ENCODE peak calls at places on chromosomes 7 and 10, in nine cellular contexts. K is left ventricle myocardium inferior, A is caudate nucleus, I is HepG2, Y is A549, Z is tibial artery, J is RWPE1, T is transverse colon, W is neural progenitor cell. H is an unnamed sample.

GRCh38 chr10:21754410-21755011 is 220.5 kb downstream of the MLLT10 start:
- DNase-seq in K (no peak), A (no peak), I (peak), Y (no peak), Z (no peak), J (no peak), T (no peak), W (no peak), H (no peak)

GRCh38 chr7:14207154-14207553 is 217.7 kb upstream of the ETV1 start:
- DNase-seq in K (no peak), A (no peak), I (no peak), Y (no peak), Z (no peak), J (no peak), T (no peak), W (no peak), H (no peak)

GRCh38 chr7:127383123-127383835 is 9.2 kb downstream of the ZNF800 start:
- DNase-seq in K (no peak), A (no peak), I (no peak), Y (peak), Z (no peak), J (peak), T (no peak), W (no peak), H (no peak)

GRCh38 chr10:59434463-59435326 is 72.3 kb upstream of the FAM13C start:
- DNase-seq in K (no peak), A (no peak), I (no peak), Y (no peak), Z (no peak), J (peak), T (no peak), W (no peak), H (no peak)

GRCh38 chr10:49622426-49623425 is 8.9 kb downstream of the CHAT start:
- DNase-seq in K (no peak), A (no peak), I (no peak), Y (no peak), Z (no peak), J (no peak), T (no peak), W (no peak), H (peak)

GRCh38 chr10:27745719-27746363 is at the start of gene MKX:
- DNase-seq in K (peak), A (no peak), I (no peak), Y (peak), Z (peak), J (no peak), T (peak), W (peak), H (peak)

GRCh38 chr10:50882540-50882983 is 2.9 kb downstream of the A1CF start:
- DNase-seq in K (no peak), A (no peak), I (peak), Y (no peak), Z (no peak), J (no peak), T (no peak), W (no peak), H (no peak)

GRCh38 chr7:13874783-13875182 is 114.7 kb downstream of the ETV1 start:
- DNase-seq in K (no peak), A (no peak), I (no peak), Y (no peak), Z (no peak), J (no peak), T (no peak), W (no peak), H (no peak)

GRCh38 chr7:30735631-30736030 is 16.3 kb upstream of the INMT start:
- DNase-seq in K (no peak), A (no peak), I (no peak), Y (no peak), Z (no peak), J (no peak), T (no peak), W (no peak), H (no peak)

GRCh38 chr10:119748871-119749270 is 23.0 kb downstream of the INPP5F start:
- DNase-seq in K (no peak), A (no peak), I (no peak), Y (no peak), Z (no peak), J (no peak), T (no peak), W (no peak), H (no peak)

GRCh38 chr7:141483044-141483443 is 68.2 kb upstream of the AGK start:
- DNase-seq in K (no peak), A (no peak), I (peak), Y (peak), Z (no peak), J (no peak), T (no peak), W (no peak), H (no peak)

GRCh38 chr10:26508016-26508415 is 69.9 kb downstream of the APBB1IP start:
- DNase-seq in K (no peak), A (no peak), I (no peak), Y (no peak), Z (no peak), J (no peak), T (no peak), W (no peak), H (no peak)

GRCh38 chr10:96512524-96512991 is 1.2 kb downstream of the TLL2 start:
- DNase-seq in K (peak), A (no peak), I (no peak), Y (no peak), Z (no peak), J (no peak), T (peak), W (peak), H (no peak)

GRCh38 chr10:96505150-96506136 is 8.3 kb downstream of the TLL2 start:
- DNase-seq in K (no peak), A (no peak), I (no peak), Y (no peak), Z (no peak), J (peak), T (no peak), W (no peak), H (no peak)

GRCh38 chr10:96511044-96511945 is 2.4 kb downstream of the TLL2 start:
- DNase-seq in K (no peak), A (no peak), I (peak), Y (peak), Z (no peak), J (peak), T (peak), W (peak), H (no peak)

GRCh38 chr10:96507044-96507443 is 6.7 kb downstream of the TLL2 start:
- DNase-seq in K (no peak), A (no peak), I (no peak), Y (no peak), Z (no peak), J (no peak), T (no peak), W (no peak), H (no peak)

GRCh38 chr10:96509017-96509641 is 4.6 kb downstream of the TLL2 start:
- DNase-seq in K (no peak), A (no peak), I (no peak), Y (no peak), Z (no peak), J (no peak), T (no peak), W (peak), H (no peak)
- H3K27ac ChIP-seq in K (no peak), A (no peak), I (no peak), Y (no peak), Z (no peak), J (no peak), T (no peak), W (no peak), H (no peak)

DNA sequence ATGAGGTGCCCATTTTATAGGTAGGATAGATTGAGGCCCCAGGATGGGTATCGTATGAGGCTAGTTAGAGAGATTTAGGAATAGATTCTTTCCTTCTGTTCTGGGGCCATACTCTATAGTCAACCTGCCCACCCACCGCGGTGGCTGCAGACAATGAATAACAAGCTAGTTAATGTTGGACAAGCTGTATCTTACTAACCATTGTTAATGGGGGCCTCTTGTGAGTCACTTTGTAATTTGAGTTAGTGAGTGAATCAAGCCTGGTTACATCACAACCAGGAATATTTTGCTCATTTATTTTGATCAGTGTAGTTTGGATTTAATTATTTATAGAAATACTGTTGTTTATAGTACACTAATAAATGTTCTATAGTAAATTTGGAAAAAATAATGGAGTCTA is 7.3 kb downstream of the SORCS3 start:
- DNase-seq in K (no peak), A (no peak), I (no peak), Y (no peak), Z (no peak), J (no peak), T (no peak), W (no peak), H (no peak)
- H3K27ac ChIP-seq in K (no peak), A (no peak), I (no peak), Y (no peak), Z (no peak), J (no peak), T (no peak), W (no peak), H (no peak)

GRCh38 chr10:124829447-124830115 is 28.0 kb downstream of the ABRAXAS2 start:
- DNase-seq in K (no peak), A (peak), I (no peak), Y (no peak), Z (no peak), J (no peak), T (no peak), W (peak), H (no peak)
- H3K27ac ChIP-seq in K (no peak), A (no peak), I (no peak), Y (no peak), Z (no peak), J (no peak), T (no peak), W (peak), H (no peak)

DNA sequence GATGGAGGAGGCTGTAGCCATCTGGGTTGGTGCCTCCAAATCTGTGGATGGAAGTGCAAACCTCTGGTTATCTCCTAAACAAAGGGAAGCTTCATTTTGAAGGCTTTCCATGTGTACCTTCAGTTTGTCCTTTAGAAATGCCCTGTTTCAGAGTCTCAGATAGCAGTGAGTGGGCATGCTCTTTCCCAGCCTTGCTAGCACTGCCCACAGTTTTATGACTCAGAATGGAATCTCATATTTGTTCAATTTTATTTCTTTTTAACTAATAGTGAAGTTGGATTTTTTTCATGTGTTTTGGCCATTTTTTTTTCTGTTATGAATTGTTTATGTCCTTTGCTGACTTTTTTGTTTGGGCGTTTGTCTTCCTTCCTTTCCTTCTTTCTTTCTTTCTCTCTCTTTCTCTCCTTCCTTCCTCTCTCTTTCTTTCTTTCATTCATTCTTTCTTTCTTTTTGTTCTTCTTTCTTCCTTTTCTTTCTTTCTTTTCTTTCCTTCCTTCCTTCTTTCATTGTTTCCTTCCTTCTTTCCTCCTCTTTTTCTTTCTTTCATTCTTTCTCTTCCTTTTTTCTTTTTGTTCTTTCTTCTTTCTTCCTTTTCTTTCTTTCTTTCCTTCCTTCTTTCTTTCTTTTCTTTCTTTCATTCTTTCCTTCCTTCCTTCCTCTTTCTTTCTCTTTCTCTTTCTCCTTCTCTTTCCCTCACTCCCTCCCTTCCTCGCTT is 25.6 kb downstream of the PRF1 start:
- DNase-seq in K (no peak), A (no peak), I (no peak), Y (peak), Z (no peak), J (no peak), T (no peak), W (no peak), H (no peak)
- H3K27ac ChIP-seq in K (no peak), A (no peak), I (no peak), Y (no peak), Z (no peak), J (no peak), T (peak), W (no peak), H (no peak)

DNA sequence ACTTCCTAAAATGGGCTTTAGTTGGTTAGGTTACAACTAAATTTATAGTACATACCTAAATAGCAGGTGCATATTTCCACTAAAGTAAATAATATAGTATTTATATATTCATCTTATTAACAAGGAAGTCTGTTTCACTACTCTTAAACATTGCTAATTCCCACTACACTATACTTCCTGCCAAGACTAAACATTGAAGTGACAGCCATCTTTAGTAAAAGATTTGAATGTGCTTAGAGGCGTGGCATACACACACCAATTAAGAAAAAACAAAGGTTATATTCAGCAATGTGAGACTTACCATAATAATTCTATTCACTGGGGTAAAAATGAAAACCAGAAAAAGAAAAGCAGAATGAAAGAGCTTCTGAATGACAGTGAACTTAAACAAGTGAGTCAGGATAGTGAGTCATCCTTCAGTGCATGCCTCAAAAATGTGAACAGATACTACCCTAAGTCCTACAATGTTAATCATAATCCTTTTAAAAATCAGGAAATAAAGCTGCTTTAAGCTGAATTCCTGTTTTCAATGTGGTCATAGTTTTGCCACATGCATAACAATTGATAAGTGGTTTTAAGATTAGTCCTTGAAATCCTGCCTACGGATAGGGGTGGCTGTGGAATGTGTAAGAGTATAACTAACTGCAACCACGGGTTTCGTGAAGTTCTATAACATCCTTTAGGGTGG is 59.4 kb downstream of the USP6NL start:
- DNase-seq in K (no peak), A (no peak), I (peak), Y (peak), Z (no peak), J (peak), T (no peak), W (no peak), H (no peak)
- H3K27ac ChIP-seq in K (no peak), A (no peak), I (no peak), Y (peak), Z (no peak), J (no peak), T (no peak), W (no peak), H (no peak)

GRCh38 chr10:32332299-32332750 is 14.6 kb downstream of the EPC1 start:
- DNase-seq in K (no peak), A (no peak), I (no peak), Y (peak), Z (no peak), J (no peak), T (peak), W (no peak), H (no peak)
- H3K27ac ChIP-seq in K (peak), A (no peak), I (no peak), Y (no peak), Z (no peak), J (no peak), T (peak), W (no peak), H (peak)

DNA sequence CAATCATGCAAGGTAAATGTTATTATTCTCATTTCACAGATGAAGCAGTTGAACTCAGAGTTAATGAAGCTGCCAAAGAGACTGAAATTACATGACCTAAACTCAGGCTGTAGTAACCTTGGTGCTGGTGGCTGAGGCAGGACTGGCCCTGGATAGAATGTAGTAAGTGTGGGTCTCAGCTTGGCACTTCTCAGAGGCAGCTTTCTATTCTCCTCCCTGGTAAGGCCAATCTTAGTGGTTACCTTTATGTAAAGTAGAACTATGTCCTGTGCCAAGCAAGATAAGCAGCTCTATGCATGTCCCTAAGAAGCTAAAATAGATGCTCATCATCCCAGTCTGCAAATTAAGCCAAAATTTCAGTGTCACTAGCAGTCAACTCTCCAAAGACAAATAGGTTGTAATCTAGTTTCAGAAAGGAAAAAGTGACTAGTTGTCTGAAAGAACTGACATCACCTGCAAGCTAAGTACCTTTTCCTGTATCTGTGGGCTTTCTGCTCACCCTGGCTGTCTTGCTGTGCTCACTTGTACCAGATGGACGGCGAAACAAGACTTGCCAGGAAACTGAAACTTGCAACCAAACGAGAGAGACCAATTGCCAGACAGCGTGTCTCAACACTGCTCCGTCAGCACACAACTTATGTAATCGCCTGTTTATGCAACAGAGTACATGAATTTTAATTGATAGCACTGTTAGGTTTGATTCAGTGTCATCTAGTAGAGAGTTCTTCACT is 43.7 kb downstream of the CH25H start:
- DNase-seq in K (peak), A (no peak), I (no peak), Y (no peak), Z (peak), J (peak), T (peak), W (no peak), H (peak)
- H3K27ac ChIP-seq in K (no peak), A (no peak), I (no peak), Y (no peak), Z (no peak), J (no peak), T (peak), W (no peak), H (peak)